ENCODE peak calls at places on chromosomes 4 and X, in four cellular contexts. P is tibial artery, E is fibroblast of pulmonary artery, C is foreskin fibroblast. D is an unnamed sample.

GRCh38 chr4:82293304-82293703 is 80.5 kb downstream of the HNRNPD start:
- DNase-seq in P (no peak), E (no peak), C (no peak), D (peak)

GRCh38 chr4:30875659-30876269 is 155.6 kb downstream of the PCDH7 start:
- DNase-seq in P (no peak), E (peak), C (no peak), D (no peak)

GRCh38 chr4:147640331-147640730 is 23.1 kb downstream of the TMEM184C start:
- DNase-seq in P (no peak), E (no peak), C (peak), D (no peak)

GRCh38 chrX:10095698-10096432 is 60.9 kb upstream of the CLCN4 start:
- DNase-seq in P (no peak), E (no peak), C (no peak), D (no peak)

GRCh38 chr4:10074076-10074766 is 42.4 kb downstream of the WDR1 start:
- DNase-seq in P (peak), E (no peak), C (no peak), D (no peak)

GRCh38 chr4:100555791-100556190 is 38.0 kb upstream of the EMCN start:
- DNase-seq in P (no peak), E (peak), C (no peak), D (no peak)

GRCh38 chr4:1347410-1347864 is 429 bp downstream of the UVSSA start:
- DNase-seq in P (peak), E (peak), C (peak), D (peak)

GRCh38 chr4:8373973-8374545 is 66.5 kb downstream of the ACOX3 start:
- DNase-seq in P (no peak), E (no peak), C (no peak), D (no peak)

GRCh38 chr4:151192556-151193235 is 84.3 kb upstream of the PRSS48 start:
- DNase-seq in P (no peak), E (peak), C (no peak), D (no peak)

GRCh38 chrX:55011294-55011693 is 11.1 kb downstream of the APEX2 start:
- DNase-seq in P (no peak), E (peak), C (no peak), D (no peak)

GRCh38 chr4:165326831-165327210 is 648 bp upstream of the MSMO1 start:
- DNase-seq in P (no peak), E (peak), C (no peak), D (peak)

GRCh38 chr4:46277165-46277951 is 112.6 kb downstream of the GABRA2 start:
- DNase-seq in P (no peak), E (no peak), C (no peak), D (no peak)

GRCh38 chr4:141713771-141714445 is 77.5 kb downstream of the IL15 start:
- DNase-seq in P (no peak), E (peak), C (peak), D (no peak)

GRCh38 chr4:87632469-87632868 is 17.6 kb upstream of the DMP1 start:
- DNase-seq in P (no peak), E (peak), C (no peak), D (no peak)

GRCh38 chr4:3217771-3218170 is 31.2 kb upstream of the MSANTD1 start:
- DNase-seq in P (no peak), E (no peak), C (no peak), D (no peak)

GRCh38 chr4:40596522-40596921 is 33.1 kb downstream of the RBM47 start:
- DNase-seq in P (no peak), E (no peak), C (no peak), D (no peak)

GRCh38 chrX:47191331-47191730 is 2.3 kb upstream of the UBA1 start:
- DNase-seq in P (peak), E (no peak), C (no peak), D (peak)

GRCh38 chr4:142181021-142181420 is 544.6 kb downstream of the IL15 start:
- DNase-seq in P (no peak), E (no peak), C (no peak), D (no peak)

GRCh38 chr4:133084421-133084820 is 64.7 kb upstream of the PCDH10 start:
- DNase-seq in P (no peak), E (no peak), C (no peak), D (no peak)

DNA sequence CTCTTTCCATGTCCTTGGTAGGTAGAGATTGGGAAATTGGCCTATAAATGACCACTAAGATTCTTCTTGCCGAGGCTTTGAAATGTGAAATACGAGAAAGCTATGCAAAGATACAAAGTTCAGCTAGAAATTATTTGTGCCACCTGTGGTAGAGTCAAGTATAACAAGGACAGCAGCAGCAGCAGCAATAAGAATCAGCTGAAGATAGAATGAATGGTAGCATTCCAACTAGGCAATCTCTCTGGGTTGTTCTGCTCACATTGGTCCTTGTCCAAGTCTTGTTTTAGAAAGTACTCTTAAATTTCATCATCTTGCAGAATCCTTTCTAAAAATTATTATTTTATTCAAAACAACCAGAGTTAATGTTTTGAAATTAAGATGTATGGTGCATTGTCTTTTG is 67.8 kb upstream of the PCDH10 start:
- DNase-seq in P (no peak), E (peak), C (no peak), D (no peak)
- TF ChIP-seq CTCF in P (no peak), E (peak), C (no peak), D (no peak)

GRCh38 chrX:48806088-48806487 is 4.2 kb downstream of the HDAC6 start:
- DNase-seq in P (no peak), E (no peak), C (no peak), D (no peak)
- TF ChIP-seq CTCF in P (no peak), E (no peak), C (no peak), D (no peak)

GRCh38 chr4:123506311-123506685 is 109.7 kb downstream of the SPRY1 start:
- DNase-seq in P (no peak), E (no peak), C (no peak), D (no peak)
- TF ChIP-seq CTCF in P (no peak), E (no peak), C (no peak), D (no peak)

GRCh38 chrX:22383988-22384387 is 111.3 kb downstream of the CBLL2 start:
- DNase-seq in P (no peak), E (no peak), C (no peak), D (no peak)
- TF ChIP-seq CTCF in P (no peak), E (no peak), C (no peak), D (no peak)

DNA sequence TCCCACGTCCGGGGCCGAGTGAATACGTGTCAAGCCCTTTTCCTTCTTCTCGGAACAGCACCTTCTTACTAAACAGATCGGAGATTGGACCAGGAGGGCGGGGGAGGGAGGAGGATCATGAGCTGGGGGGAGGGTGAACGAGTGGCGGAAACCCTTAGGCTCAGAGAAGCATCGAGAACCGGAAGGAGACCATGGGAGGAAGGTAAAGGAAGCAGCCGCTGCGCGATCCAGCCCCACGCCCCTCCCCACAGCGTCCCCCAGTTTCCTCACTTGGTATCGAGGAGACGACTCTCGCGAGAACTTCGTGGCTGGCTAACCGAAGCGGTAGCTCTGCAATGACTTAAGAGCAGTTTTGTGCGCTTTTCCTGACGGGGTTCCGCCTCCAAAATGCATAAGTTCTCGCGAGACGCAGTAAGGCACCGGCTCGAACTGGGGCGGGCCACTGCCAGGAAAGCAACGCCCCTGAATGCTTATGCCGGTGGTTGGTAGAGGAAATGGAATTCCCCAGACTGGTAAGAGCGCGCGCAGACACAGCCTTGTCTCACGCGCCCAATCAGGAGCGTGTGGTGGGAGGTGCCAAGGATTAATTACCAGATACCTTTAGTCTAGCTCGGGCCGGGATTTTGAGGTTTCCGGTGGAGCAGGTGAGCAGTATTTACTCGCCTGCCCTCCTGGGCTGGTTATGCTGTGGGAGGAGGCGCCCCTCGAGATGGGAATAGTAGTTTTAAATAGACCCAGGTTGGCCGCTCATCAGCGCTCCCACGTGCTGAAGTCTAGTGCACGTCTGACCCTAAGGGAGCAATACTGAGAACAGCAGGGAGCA is 534 bp upstream of the UBE2D3 start:
- DNase-seq in P (peak), E (peak), C (peak), D (peak)
- TF ChIP-seq CTCF in P (no peak), E (no peak), C (no peak), D (no peak)

GRCh38 chr4:58734030-58734673 is 1624.0 kb upstream of the IGFBP7 start:
- DNase-seq in P (no peak), E (no peak), C (no peak), D (no peak)

GRCh38 chr4:58732973-58733372 is 1622.8 kb upstream of the IGFBP7 start:
- DNase-seq in P (no peak), E (no peak), C (no peak), D (no peak)
- TF ChIP-seq CTCF in P (no peak), E (no peak), C (no peak), D (no peak)

D was measured in GM10248.